ENCODE peak calls at places on chromosomes 6 and 20, in seven cellular contexts. I is Panc1, T is transverse colon, S is omental fat pad, Q is aorta, K is heart right ventricle, C is HT1080. U is an unnamed sample.

GRCh38 chr20:62900052-62900691 is 26.1 kb downstream of the DIDO1 start:
- DNase-seq in I (no peak), T (peak; percentile 81), S (no peak), Q (peak; percentile 87), K (peak; percentile 66), C (peak; percentile 56), U (peak; percentile 66)

GRCh38 chr6:161302949-161303348 is 29.1 kb upstream of the AGPAT4 start:
- DNase-seq in I (no peak), T (no peak), S (no peak), Q (no peak), K (no peak), C (no peak), U (no peak)

GRCh38 chr20:50560867-50561266 is 50.7 kb downstream of the PTPN1 start:
- DNase-seq in I (no peak), T (no peak), S (no peak), Q (no peak), K (no peak), C (no peak), U (no peak)

GRCh38 chr20:56091635-56092180 is 86.4 kb upstream of the CBLN4 start:
- DNase-seq in I (no peak), T (no peak), S (no peak), Q (no peak), K (no peak), C (peak; percentile 49), U (peak; percentile 19)

GRCh38 chr6:41355952-41356351 is 20.5 kb downstream of the NCR2 start:
- DNase-seq in I (no peak), T (no peak), S (no peak), Q (no peak), K (no peak), C (no peak), U (no peak)

GRCh38 chr6:105272783-105273182 is 93.0 kb upstream of the POPDC3 start:
- DNase-seq in I (no peak), T (no peak), S (no peak), Q (no peak), K (peak; percentile 17), C (peak; percentile 21), U (peak; percentile 12)

GRCh38 chr6:110181131-110182027 is 1.2 kb downstream of the CDC40 start:
- DNase-seq in I (no peak), T (no peak), S (no peak), Q (no peak), K (no peak), C (no peak), U (no peak)

GRCh38 chr20:39112196-39112743 is 150.1 kb downstream of the DHX35 start:
- DNase-seq in I (no peak), T (peak; percentile 19), S (no peak), Q (no peak), K (peak; percentile 40), C (peak; percentile 45), U (peak; percentile 70)

GRCh38 chr6:111761783-111762312 is 111.4 kb downstream of the FYN start:
- DNase-seq in I (no peak), T (no peak), S (no peak), Q (no peak), K (no peak), C (no peak), U (no peak)

GRCh38 chr6:98463038-98463437 is 371.3 kb upstream of the POU3F2 start:
- DNase-seq in I (no peak), T (no peak), S (no peak), Q (no peak), K (no peak), C (no peak), U (no peak)

GRCh38 chr6:145155873-145156782 is 579.2 kb downstream of the EPM2A start:
- DNase-seq in I (no peak), T (no peak), S (no peak), Q (no peak), K (no peak), C (peak; percentile 8), U (peak; percentile 18)

GRCh38 chr20:57399587-57400261 is 8.5 kb downstream of the RBM38 start:
- DNase-seq in I (no peak), T (peak; percentile 55), S (no peak), Q (peak; percentile 83), K (peak; percentile 51), C (no peak), U (no peak)

GRCh38 chr6:164185342-164185920 is 770.9 kb downstream of the QKI start:
- DNase-seq in I (no peak), T (no peak), S (no peak), Q (no peak), K (no peak), C (no peak), U (no peak)

GRCh38 chr6:56708810-56709597 is 66.3 kb upstream of the DST start:
- DNase-seq in I (no peak), T (no peak), S (no peak), Q (no peak), K (no peak), C (peak; percentile 87), U (peak; percentile 83)

GRCh38 chr6:10138917-10139316 is 276.0 kb downstream of the TFAP2A start:
- DNase-seq in I (no peak), T (no peak), S (no peak), Q (no peak), K (no peak), C (peak; percentile 73), U (peak; percentile 99)

GRCh38 chr6:70363741-70364493 is 49.4 kb upstream of the FAM135A start:
- DNase-seq in I (no peak), T (no peak), S (no peak), Q (no peak), K (no peak), C (no peak), U (no peak)

GRCh38 chr6:23031986-23032385 is 462.6 kb downstream of the HDGFL1 start:
- DNase-seq in I (no peak), T (no peak), S (no peak), Q (no peak), K (no peak), C (no peak), U (peak; percentile 4)

GRCh38 chr20:4289875-4290274 is 274.5 kb upstream of the RNF24 start:
- DNase-seq in I (no peak), T (no peak), S (no peak), Q (no peak), K (no peak), C (no peak), U (no peak)

U was measured in M059J.